ENCODE peak calls at places on chromosomes 11 and 22, in eight cellular contexts. M is left ventricle myocardium inferior, I is SK-N-SH, E is endothelial cell, A is uterus, Z is thoracic aorta, V is AG04450, X is MCF 10A. J is an unnamed sample.

GRCh38 chr11:34624069-34624468 is 3.2 kb downstream of the EHF start:
- DNase-seq in M (no peak), I (no peak), E (no peak), A (no peak), Z (no peak), V (no peak), X (no peak), J (no peak)

GRCh38 chr11:65446446-65447277 is 24.1 kb downstream of the NEAT1 start:
- DNase-seq in M (peak; percentile 56), I (no peak), E (no peak), A (peak; percentile 41), Z (no peak), V (no peak), X (peak; percentile 55), J (no peak)

GRCh38 chr22:46958649-46959048 is 196.2 kb downstream of the TBC1D22A start:
- DNase-seq in M (no peak), I (no peak), E (no peak), A (no peak), Z (no peak), V (no peak), X (no peak), J (no peak)

GRCh38 chr11:100151944-100152343 is 535.1 kb upstream of the ARHGAP42 start:
- DNase-seq in M (no peak), I (no peak), E (no peak), A (no peak), Z (no peak), V (no peak), X (no peak), J (no peak)

GRCh38 chr11:64566042-64566914 is 24.7 kb upstream of the SLC22A12 start:
- DNase-seq in M (no peak), I (peak; percentile 90), E (peak; percentile 54), A (peak; percentile 77), Z (no peak), V (peak; percentile 20), X (peak; percentile 94), J (no peak)

GRCh38 chr11:66607126-66607834 is 9.2 kb upstream of the RBM14 start:
- DNase-seq in M (peak; percentile 51), I (no peak), E (no peak), A (peak; percentile 74), Z (peak; percentile 41), V (peak; percentile 15), X (peak; percentile 97), J (no peak)

GRCh38 chr11:124115782-124116616 is 749 bp downstream of the VWA5A start:
- DNase-seq in M (no peak), I (peak; percentile 15), E (no peak), A (no peak), Z (no peak), V (no peak), X (no peak), J (no peak)

GRCh38 chr11:128103278-128103873 is 484.0 kb downstream of the ETS1 start:
- DNase-seq in M (no peak), I (no peak), E (no peak), A (no peak), Z (no peak), V (no peak), X (no peak), J (no peak)

GRCh38 chr11:118820412-118821357 is 29.7 kb upstream of the DDX6 start:
- DNase-seq in M (peak; percentile 75), I (peak; percentile 31), E (no peak), A (peak; percentile 24), Z (peak; percentile 85), V (no peak), X (peak; percentile 92), J (no peak)

GRCh38 chr11:116353517-116353916 is 419.3 kb downstream of the BUD13 start:
- DNase-seq in M (no peak), I (no peak), E (no peak), A (no peak), Z (no peak), V (no peak), X (no peak), J (no peak)

GRCh38 chr11:134124660-134125451 is 56.0 kb downstream of the JAM3 start:
- DNase-seq in M (peak; percentile 62), I (peak; percentile 86), E (peak; percentile 48), A (peak; percentile 40), Z (no peak), V (no peak), X (no peak), J (no peak)

GRCh38 chr22:50105529-50106100 is 15.8 kb downstream of the MOV10L1 start:
- DNase-seq in M (no peak), I (no peak), E (no peak), A (no peak), Z (no peak), V (no peak), X (no peak), J (no peak)

GRCh38 chr22:22156716-22157499 is 87.7 kb upstream of the VPREB1 start:
- DNase-seq in M (no peak), I (peak; percentile 59), E (peak; percentile 57), A (no peak), Z (no peak), V (peak; percentile 33), X (peak; percentile 75), J (no peak)

DNA sequence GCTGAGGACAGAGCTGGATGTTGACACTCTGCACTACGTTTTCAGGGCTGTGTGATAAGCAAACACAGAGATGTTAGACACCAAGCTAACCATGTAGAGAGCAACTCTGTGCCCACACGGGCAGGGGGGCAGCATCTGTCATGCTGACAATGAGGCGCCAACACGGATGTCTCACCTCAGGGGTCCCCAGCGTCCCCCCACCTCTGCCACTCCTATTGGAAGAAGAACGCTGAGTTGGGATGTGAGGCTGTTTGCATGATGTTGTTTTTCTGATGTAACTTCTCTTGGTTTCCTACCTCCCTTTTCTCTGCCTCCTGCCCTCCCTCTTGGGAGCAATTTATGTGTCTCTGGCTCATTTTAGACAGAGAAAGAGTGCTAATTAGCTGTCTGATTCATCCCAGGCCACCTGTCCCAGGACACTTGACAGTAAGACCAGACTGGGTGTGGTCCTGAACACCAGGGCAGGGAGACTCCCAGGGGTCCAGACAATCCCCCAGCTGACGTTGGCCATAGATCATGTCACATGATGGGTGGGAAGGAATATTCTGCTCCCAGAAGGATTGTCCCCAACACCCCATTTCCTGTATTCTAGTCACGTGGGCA is 89.2 kb upstream of the NCAM1 start:
- DNase-seq in M (no peak), I (no peak), E (no peak), A (no peak), Z (no peak), V (no peak), X (no peak), J (no peak)
- TF ChIP-seq CTCF in M (no peak), I (no peak), E (no peak), A (no peak), Z (no peak), V (no peak), X (no peak), J (no peak)

GRCh38 chr11:92206441-92206840 is 18.2 kb upstream of the FAT3 start:
- DNase-seq in M (no peak), I (no peak), E (no peak), A (no peak), Z (no peak), V (no peak), X (no peak), J (no peak)

GRCh38 chr11:92216789-92217188 is 7.8 kb upstream of the FAT3 start:
- DNase-seq in M (no peak), I (no peak), E (no peak), A (no peak), Z (no peak), V (no peak), X (no peak), J (no peak)

GRCh38 chr11:92212530-92212929 is 12.1 kb upstream of the FAT3 start:
- DNase-seq in M (no peak), I (no peak), E (no peak), A (no peak), Z (no peak), V (no peak), X (no peak), J (no peak)

DNA sequence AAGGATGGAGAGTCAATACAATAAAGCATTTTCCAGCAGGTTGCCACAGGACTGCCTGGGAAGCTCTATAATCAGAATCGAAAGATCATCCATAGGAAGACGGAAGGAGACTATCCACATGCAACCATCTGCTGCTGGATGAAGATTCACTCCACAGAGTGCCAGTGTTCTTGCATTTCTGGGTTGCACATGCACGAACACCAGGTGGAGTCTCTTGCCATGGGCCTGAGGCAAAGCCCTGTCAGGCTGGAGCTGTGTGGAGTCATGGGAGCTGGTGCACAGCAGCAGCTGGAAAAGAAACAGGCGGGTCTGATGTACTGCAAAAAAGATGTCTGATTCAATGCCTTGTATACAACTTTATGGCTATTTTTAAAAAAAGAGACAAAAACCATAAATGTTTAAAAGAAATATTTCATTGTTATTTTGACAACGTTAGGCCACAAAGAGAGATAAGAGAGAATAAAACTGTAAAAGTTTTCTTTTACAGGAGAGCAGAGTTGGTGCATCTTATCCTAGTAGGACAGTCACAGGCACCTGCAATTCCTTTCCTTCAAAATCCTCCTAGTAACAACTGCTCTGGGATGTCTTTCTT is 12.9 kb upstream of the FAT3 start:
- DNase-seq in M (no peak), I (peak; percentile 55), E (peak; percentile 39), A (no peak), Z (no peak), V (peak; percentile 7), X (peak; percentile 33), J (no peak)
- TF ChIP-seq CTCF in M (peak; percentile 58), I (peak; percentile 48), E (no peak), A (no peak), Z (peak; percentile 55), V (peak; percentile 62), X (no peak), J (peak; percentile 66)

GRCh38 chr11:86669424-86669823 is 3.0 kb downstream of the ME3 start:
- DNase-seq in M (no peak), I (no peak), E (no peak), A (no peak), Z (no peak), V (no peak), X (no peak), J (no peak)

GRCh38 chr11:86671386-86672006 is 920 bp downstream of the ME3 start:
- DNase-seq in M (peak; percentile 88), I (no peak), E (peak; percentile 5), A (peak; percentile 80), Z (no peak), V (no peak), X (no peak), J (no peak)

GRCh38 chr11:86670179-86670578 is 2.2 kb downstream of the ME3 start:
- DNase-seq in M (no peak), I (no peak), E (no peak), A (no peak), Z (no peak), V (no peak), X (peak; percentile 3), J (no peak)

GRCh38 chr11:86666193-86666592 is 6.2 kb downstream of the ME3 start:
- DNase-seq in M (no peak), I (no peak), E (no peak), A (no peak), Z (no peak), V (no peak), X (no peak), J (no peak)

DNA sequence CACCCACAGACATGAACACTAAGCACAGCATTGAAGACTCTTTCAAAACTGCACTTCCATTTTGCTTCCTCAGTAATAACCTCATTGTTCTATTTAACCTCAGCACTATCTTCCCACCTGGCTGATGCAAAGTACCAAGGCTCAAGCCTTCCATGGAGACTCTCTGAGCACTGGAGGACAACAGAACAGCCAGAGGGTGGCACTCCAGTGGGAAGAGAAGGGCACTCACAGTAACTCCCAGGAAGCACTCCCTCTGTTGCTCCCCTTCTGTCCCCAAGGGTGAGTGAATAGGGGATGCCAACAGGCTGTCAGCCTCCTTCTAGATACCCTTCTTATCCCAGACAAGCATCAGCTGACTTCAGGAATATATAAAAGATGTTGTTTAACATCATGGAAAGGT is 3.5 kb downstream of the ME3 start:
- DNase-seq in M (no peak), I (no peak), E (no peak), A (no peak), Z (no peak), V (no peak), X (no peak), J (no peak)
- TF ChIP-seq CTCF in M (no peak), I (no peak), E (no peak), A (no peak), Z (no peak), V (no peak), X (no peak), J (no peak)

GRCh38 chr11:13963949-13964770 is 1.6 kb downstream of the SPON1 start:
- DNase-seq in M (peak; percentile 18), I (peak; percentile 39), E (peak; percentile 41), A (peak; percentile 37), Z (no peak), V (no peak), X (no peak), J (no peak)
- TF ChIP-seq CTCF in M (peak; percentile 19), I (no peak), E (no peak), A (peak; percentile 3), Z (no peak), V (no peak), X (no peak), J (no peak)